ENCODE peak calls at places on chromosomes 6 and 20, in four cellular contexts. D, M, P and O are unnamed samples.

GRCh38 chr6:157537518-157537917 is 156.5 kb downstream of the ZDHHC14 start:
- DNase-seq in P (no peak), M (no peak), D (no peak), O (no peak)

GRCh38 chr20:41050361-41051019 is 21.9 kb downstream of the TOP1 start:
- DNase-seq in D (no peak), P (peak; percentile 60), M (no peak), O (no peak)

GRCh38 chr20:4086771-4087677 is 71.7 kb upstream of the RNF24 start:
- DNase-seq in P (no peak), D (no peak), M (no peak), O (no peak)

GRCh38 chr20:23245553-23246128 is 105.0 kb upstream of the NXT1 start:
- DNase-seq in P (peak; percentile 58), D (peak; percentile 5), M (peak; percentile 47), O (no peak)

GRCh38 chr20:10171864-10172751 is 46.5 kb upstream of the SNAP25 start:
- DNase-seq in M (peak; percentile 66), D (peak; percentile 85), P (peak; percentile 45), O (peak; percentile 69)

GRCh38 chr6:107401573-107401972 is 57.8 kb downstream of the PDSS2 start:
- DNase-seq in M (no peak), D (no peak), P (no peak), O (no peak)

GRCh38 chr6:27237089-27237723 is 10.3 kb upstream of the PRSS16 start:
- DNase-seq in P (no peak), M (peak; percentile 61), D (peak; percentile 55), O (peak; percentile 87)

GRCh38 chr20:9397928-9398327 is 116.5 kb upstream of the LAMP5 start:
- DNase-seq in P (no peak), M (no peak), D (no peak), O (no peak)